ENCODE peak calls at places on chromosomes 6 and 20, in seven cellular contexts. C is H9, X is H1, T is IMR-90, E is neuronal stem cell, B is mesenchymal stem cell, M is trophoblast cell. W is an unnamed sample.

GRCh38 chr6:157034433-157035230 is 257.5 kb downstream of the ARID1B start:
- DNase-seq in C (no peak), X (no peak), T (peak), E (no peak), B (peak), M (no peak), W (peak)

GRCh38 chr6:131954099-131954774 is 3.1 kb upstream of the CCN2 start:
- DNase-seq in C (no peak), X (no peak), T (peak), E (no peak), B (peak), M (no peak), W (no peak)

GRCh38 chr6:104325341-104326172 is 534.2 kb downstream of the HACE1 start:
- DNase-seq in C (no peak), X (no peak), T (no peak), E (peak), B (peak), M (peak), W (peak)

GRCh38 chr20:4740774-4741431 is 19.2 kb downstream of the PRND start:
- DNase-seq in C (peak), X (peak), T (peak), E (peak), B (peak), M (peak), W (peak)

GRCh38 chr20:19673575-19673974 is 84.5 kb upstream of the RIN2 start:
- DNase-seq in C (no peak), X (no peak), T (no peak), E (no peak), B (no peak), M (peak), W (no peak)

GRCh38 chr6:32271427-32271826 is 47.6 kb upstream of the NOTCH4 start:
- DNase-seq in C (no peak), X (no peak), T (no peak), E (no peak), B (no peak), M (no peak), W (no peak)

GRCh38 chr6:144340541-144341371 is 55.6 kb downstream of the UTRN start:
- DNase-seq in C (no peak), X (no peak), T (no peak), E (no peak), B (no peak), M (no peak), W (no peak)

GRCh38 chr6:63750400-63750799 is 114.8 kb downstream of the PHF3 start:
- DNase-seq in C (no peak), X (no peak), T (no peak), E (no peak), B (no peak), M (no peak), W (no peak)

GRCh38 chr6:98487612-98488011 is 346.8 kb upstream of the POU3F2 start:
- DNase-seq in C (peak), X (peak), T (no peak), E (no peak), B (no peak), M (no peak), W (peak)

GRCh38 chr6:6474170-6474920 is 114.2 kb upstream of the LY86 start:
- DNase-seq in C (no peak), X (no peak), T (no peak), E (no peak), B (no peak), M (no peak), W (peak)

GRCh38 chr20:51488331-51488730 is 54.2 kb downstream of the NFATC2 start:
- DNase-seq in C (no peak), X (no peak), T (no peak), E (no peak), B (no peak), M (no peak), W (no peak)

GRCh38 chr6:149834513-149835481 is 29.4 kb downstream of the LRP11 start:
- DNase-seq in C (peak), X (peak), T (peak), E (peak), B (peak), M (peak), W (peak)

GRCh38 chr6:63740709-63741108 is 105.1 kb downstream of the PHF3 start:
- DNase-seq in C (no peak), X (no peak), T (peak), E (no peak), B (peak), M (no peak), W (no peak)

GRCh38 chr20:32007787-32008616 is 2.2 kb upstream of the CCM2L start:
- DNase-seq in C (peak), X (peak), T (no peak), E (no peak), B (no peak), M (no peak), W (peak)

GRCh38 chr6:141677598-141678211 is 455.0 kb upstream of the GJE1 start:
- DNase-seq in C (no peak), X (no peak), T (peak), E (peak), B (peak), M (no peak), W (peak)

GRCh38 chr20:48667481-48667880 is 160.3 kb downstream of the PREX1 start:
- DNase-seq in C (no peak), X (no peak), T (no peak), E (no peak), B (no peak), M (no peak), W (no peak)

GRCh38 chr6:3345836-3346235 is 87.1 kb downstream of the PSMG4 start:
- DNase-seq in C (no peak), X (no peak), T (no peak), E (no peak), B (no peak), M (no peak), W (no peak)
- H2BK120ac ChIP-seq in C (no peak), X (no peak), T (no peak), E (no peak), B (no peak), M (no peak), W (no peak)

DNA sequence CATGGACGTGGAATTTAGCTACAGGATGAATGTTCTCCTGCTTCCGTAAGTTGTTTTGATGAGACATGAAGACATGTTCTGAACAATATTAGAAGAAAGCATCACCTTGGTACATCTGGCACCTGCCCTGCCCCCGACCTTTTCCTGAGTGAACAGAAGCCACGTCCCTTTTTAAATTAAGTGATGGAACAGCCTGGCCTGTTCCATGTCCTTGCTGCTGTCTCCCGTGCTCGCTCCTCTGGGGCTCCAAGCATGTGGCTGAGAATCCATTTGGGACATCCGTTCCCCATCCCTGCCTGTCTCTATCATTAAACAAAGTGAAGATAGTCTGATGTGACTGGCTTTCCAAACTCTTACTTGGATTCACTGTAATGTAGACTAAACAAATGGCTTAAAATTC is 36.4 kb downstream of the ERMARD start:
- DNase-seq in C (peak), X (peak), T (no peak), E (no peak), B (no peak), M (no peak), W (no peak)
- H4K8ac ChIP-seq in C (no peak), X (no peak), T (no peak), E (no peak), B (no peak), M (no peak), W (no peak)

DNA sequence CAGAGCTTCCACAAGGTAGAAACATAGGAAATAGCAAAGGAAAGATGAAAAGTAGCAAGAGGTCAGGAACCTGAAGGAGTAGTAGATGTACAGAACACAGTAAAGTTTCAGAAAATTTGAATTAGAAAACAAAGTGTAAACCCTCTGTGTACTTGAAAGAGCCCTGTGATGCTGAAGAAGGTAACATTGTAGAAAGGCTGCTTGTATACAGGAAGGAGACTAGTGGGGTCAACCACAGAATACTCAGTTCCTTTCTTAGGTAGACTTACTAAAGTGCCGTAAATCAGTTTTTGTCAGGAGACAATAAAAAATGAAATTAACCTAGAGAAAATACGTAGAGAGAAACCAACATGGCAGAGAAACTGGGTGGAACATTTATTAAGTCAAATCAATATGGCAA is 149.7 kb downstream of the AIG1 start:
- DNase-seq in C (no peak), X (no peak), T (no peak), E (no peak), B (no peak), M (no peak), W (no peak)
- H2BK120ac ChIP-seq in C (no peak), X (no peak), T (no peak), E (no peak), B (no peak), M (no peak), W (no peak)

DNA sequence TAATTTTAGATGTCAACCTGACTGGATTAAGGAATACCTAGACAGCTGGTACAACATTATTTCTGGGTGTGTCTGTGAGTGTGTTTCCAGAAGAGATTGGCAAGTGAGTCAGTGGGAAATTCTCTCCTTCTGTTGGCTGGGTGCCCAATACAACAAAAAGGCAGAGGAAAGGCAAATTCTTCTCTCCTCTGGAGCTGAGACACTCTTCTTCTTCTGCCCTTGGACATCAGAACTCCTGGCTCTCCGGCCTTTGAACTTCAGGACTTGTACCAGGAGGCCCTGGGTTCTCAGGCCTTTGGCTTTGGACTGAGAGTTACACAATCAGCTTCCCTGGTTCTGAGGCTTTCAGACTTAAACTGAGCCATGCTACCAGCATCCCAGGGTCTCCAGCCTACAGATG is 7.8 kb upstream of the BTN3A1 start:
- DNase-seq in C (no peak), X (no peak), T (peak), E (no peak), B (peak), M (peak), W (no peak)
- H4K8ac ChIP-seq in C (no peak), X (no peak), T (peak), E (no peak), B (no peak), M (no peak), W (no peak)

GRCh38 chr6:109179507-109179906 is 84.2 kb downstream of the CEP57L1 start:
- DNase-seq in C (no peak), X (no peak), T (no peak), E (no peak), B (no peak), M (no peak), W (no peak)
- H2BK120ac ChIP-seq in C (no peak), X (no peak), T (no peak), E (no peak), B (no peak), M (no peak), W (no peak)

GRCh38 chr20:41894255-41894963 is 276.2 kb upstream of the CHD6 start:
- DNase-seq in C (no peak), X (no peak), T (no peak), E (no peak), B (no peak), M (no peak), W (no peak)
- H4K8ac ChIP-seq in C (no peak), X (no peak), T (no peak), E (no peak), B (no peak), M (no peak), W (no peak)

W was measured in mesendoderm.